ENCODE peak calls at places on chromosomes 4 and X, in eight cellular contexts. H, Q, M, G, U, R, D and C are unnamed samples.

GRCh38 chrX:17375631-17376380 is 806 bp downstream of the NHS start:
- DNase-seq in U (no peak), H (peak), M (no peak), G (no peak), Q (peak), R (no peak), D (no peak), C (peak)

GRCh38 chr4:55921093-55921492 is 27.7 kb upstream of the CEP135 start:
- DNase-seq in G (no peak), M (peak), Q (peak), R (no peak), D (no peak), U (no peak), H (no peak), C (no peak)

GRCh38 chr4:55186700-55187099 is 61.3 kb upstream of the KDR start:
- DNase-seq in R (no peak), U (no peak), H (no peak), Q (no peak), M (no peak), D (no peak), G (no peak), C (no peak)

GRCh38 chr4:173257732-173258717 is 76.1 kb downstream of the HMGB2 start:
- DNase-seq in Q (peak), M (peak), R (peak), H (peak), G (peak), D (peak), U (peak), C (peak)

GRCh38 chr4:23333556-23333945 is 556.3 kb downstream of the PPARGC1A start:
- DNase-seq in H (no peak), D (no peak), Q (no peak), U (no peak), R (no peak), G (peak), M (peak), C (no peak)

GRCh38 chr4:154936873-154937272 is 155.8 kb downstream of the RBM46 start:
- DNase-seq in H (no peak), Q (no peak), M (no peak), U (no peak), R (no peak), D (no peak), G (no peak), C (no peak)

GRCh38 chrX:3939967-3940610 is 226.6 kb upstream of the PRKX start:
- DNase-seq in D (no peak), M (peak), R (no peak), G (peak), H (peak), Q (peak), U (peak), C (peak)

GRCh38 chr4:28973591-28974350 is 1746.4 kb upstream of the PCDH7 start:
- DNase-seq in D (no peak), Q (no peak), G (no peak), M (peak), R (no peak), H (peak), U (no peak), C (no peak)

GRCh38 chr4:138241281-138242075 is 671 bp downstream of the SLC7A11 start:
- DNase-seq in H (no peak), M (no peak), D (no peak), Q (peak), U (no peak), G (peak), R (no peak), C (peak)

GRCh38 chrX:13719192-13719856 is 15.1 kb downstream of the TRAPPC2 start:
- DNase-seq in M (no peak), R (no peak), Q (no peak), D (no peak), U (peak), H (no peak), G (no peak), C (no peak)

GRCh38 chr4:23235613-23236390 is 543.1 kb downstream of the GBA3 start:
- DNase-seq in Q (no peak), M (no peak), D (no peak), U (no peak), H (peak), G (no peak), R (no peak), C (no peak)

GRCh38 chr4:139950568-139950967 is 203.4 kb downstream of the MAML3 start:
- DNase-seq in G (peak), D (no peak), R (no peak), U (peak), H (no peak), M (no peak), Q (no peak), C (no peak)

GRCh38 chr4:44791842-44792241 is 65.5 kb upstream of the GNPDA2 start:
- DNase-seq in H (no peak), R (no peak), G (no peak), Q (no peak), M (no peak), U (no peak), D (no peak), C (no peak)

GRCh38 chrX:5876984-5877655 is 351.5 kb downstream of the NLGN4X start:
- DNase-seq in H (peak), G (peak), R (no peak), U (no peak), M (peak), Q (no peak), D (no peak), C (peak)

GRCh38 chrX:100410901-100411801 is 1.1 kb upstream of the PCDH19 start:
- DNase-seq in U (no peak), Q (no peak), M (no peak), R (no peak), G (no peak), D (no peak), H (peak), C (peak)

GRCh38 chr4:76955187-76955586 is 5.6 kb downstream of the SEPTIN11 start:
- DNase-seq in U (no peak), H (no peak), M (peak), G (no peak), R (no peak), D (no peak), Q (no peak), C (no peak)

GRCh38 chr4:5164221-5164912 is 113.1 kb downstream of the STK32B start:
- DNase-seq in U (no peak), H (no peak), D (no peak), R (no peak), Q (no peak), G (no peak), M (no peak), C (peak)

GRCh38 chr4:26126135-26126718 is 194.6 kb upstream of the RBPJ start:
- DNase-seq in D (no peak), H (no peak), U (no peak), M (no peak), G (peak), Q (no peak), R (no peak), C (no peak)

GRCh38 chrX:153791104-153791852 is 2.9 kb downstream of the IDH3G start:
- DNase-seq in G (no peak), H (no peak), D (no peak), Q (no peak), M (no peak), R (no peak), U (no peak), C (no peak)

GRCh38 chr4:96630839-96631238 is 790.9 kb downstream of the PDHA2 start:
- DNase-seq in D (no peak), G (no peak), H (no peak), Q (no peak), U (no peak), M (no peak), R (no peak), C (no peak)

GRCh38 chr4:101205878-101206277 is 141.4 kb downstream of the PPP3CA start:
- DNase-seq in H (no peak), D (peak), U (peak), R (no peak), Q (no peak), G (peak), M (peak), C (no peak)

GRCh38 chr4:70183168-70183939 is 12.2 kb upstream of the ODAM start:
- DNase-seq in H (peak), D (no peak), G (peak), Q (peak), U (no peak), R (peak), M (peak), C (peak)

GRCh38 chr4:108191269-108191914 is 22.7 kb upstream of the LEF1 start:
- DNase-seq in Q (no peak), D (no peak), G (peak), R (no peak), U (no peak), H (no peak), M (no peak), C (no peak)

GRCh38 chr4:147933316-147933715 is 201.4 kb downstream of the ARHGAP10 start:
- DNase-seq in D (no peak), R (no peak), M (no peak), G (no peak), H (no peak), Q (no peak), U (no peak), C (peak)

GRCh38 chr4:22686156-22686555 is 6.6 kb upstream of the GBA3 start:
- DNase-seq in D (no peak), R (no peak), M (no peak), U (no peak), H (no peak), Q (no peak), G (no peak), C (no peak)

GRCh38 chrX:40108084-40108958 is 10.6 kb upstream of the BCOR start:
- DNase-seq in D (no peak), Q (peak), M (no peak), H (peak), R (no peak), U (no peak), G (no peak), C (peak)

GRCh38 chr4:6480532-6481088 is 8.2 kb upstream of the PPP2R2C start:
- DNase-seq in Q (peak), H (no peak), D (no peak), G (no peak), M (peak), R (no peak), U (no peak), C (no peak)

GRCh38 chrX:9340619-9341304 is 124.1 kb upstream of the TBL1X start:
- DNase-seq in H (no peak), G (peak), D (peak), M (no peak), R (no peak), U (peak), Q (no peak), C (peak)

GRCh38 chrX:23008431-23009099 is 8.8 kb downstream of the DDX53 start:
- DNase-seq in R (no peak), H (peak), M (peak), G (peak), Q (no peak), U (no peak), D (no peak), C (peak)

GRCh38 chr4:89121711-89122387 is 10.5 kb downstream of the TIGD2 start:
- DNase-seq in Q (peak), U (no peak), M (no peak), H (no peak), D (no peak), G (no peak), R (no peak), C (no peak)

GRCh38 chrX:69961365-69962072 is 88.2 kb downstream of the AWAT2 start:
- DNase-seq in G (peak), D (no peak), Q (no peak), U (no peak), H (no peak), R (no peak), M (peak), C (no peak)

GRCh38 chrX:17459008-17459407 is 84.0 kb downstream of the NHS start:
- DNase-seq in G (no peak), H (no peak), D (no peak), R (no peak), Q (no peak), M (peak), U (no peak), C (no peak)

GRCh38 chrX:133781174-133781573 is 204.2 kb downstream of the GPC3 start:
- DNase-seq in M (no peak), G (no peak), R (no peak), H (peak), U (no peak), D (no peak), Q (no peak), C (peak)

GRCh38 chr4:166482755-166483154 is 609.7 kb downstream of the TLL1 start:
- DNase-seq in M (no peak), Q (no peak), R (no peak), H (no peak), U (no peak), D (no peak), G (no peak), C (no peak)

GRCh38 chr4:9811796-9812195 is 30.4 kb downstream of the DRD5 start:
- DNase-seq in H (no peak), D (no peak), Q (no peak), G (no peak), U (no peak), R (no peak), M (no peak), C (no peak)

GRCh38 chr4:164359881-164360280 is 394.1 kb upstream of the SMIM31 start:
- DNase-seq in M (no peak), D (no peak), H (no peak), G (no peak), R (no peak), U (no peak), Q (no peak), C (no peak)

GRCh38 chr4:6694177-6694901 is 661 bp downstream of the S100P start:
- DNase-seq in G (no peak), D (peak), Q (no peak), M (no peak), U (peak), H (no peak), R (no peak), C (no peak)

GRCh38 chrX:40171513-40172168 is 73.9 kb upstream of the BCOR start:
- DNase-seq in R (no peak), H (peak), G (peak), M (no peak), Q (peak), U (peak), D (peak), C (peak)